ENCODE peak calls at places on chromosomes 2 and 18, in five cellular contexts. P is breast epithelium, C is tibial nerve, W is ovary, K is A549. Y is an unnamed sample. For H3K4me1, the result is how much of the 10 kb centered on the place peaks cover.

GRCh38 chr2:168770796-168771195 is 31.6 kb upstream of the NOSTRIN start:
- DNase-seq in P (no peak), C (no peak), W (no peak), K (no peak), Y (no peak)

GRCh38 chr2:74004212-74005182 is 19.8 kb downstream of the TET3 start:
- DNase-seq in P (no peak), C (no peak), W (no peak), K (no peak), Y (peak)

GRCh38 chr18:74282359-74283254 is 9.2 kb downstream of the CYB5A start:
- DNase-seq in P (no peak), C (no peak), W (no peak), K (no peak), Y (no peak)

GRCh38 chr2:60677376-60677775 is 78.7 kb upstream of the PAPOLG start:
- DNase-seq in P (no peak), C (no peak), W (no peak), K (no peak), Y (no peak)

GRCh38 chr2:114192362-114192761 is 250.1 kb upstream of the DPP10 start:
- DNase-seq in P (no peak), C (no peak), W (no peak), K (no peak), Y (no peak)

GRCh38 chr2:142180820-142181533 is 50.2 kb upstream of the LRP1B start:
- DNase-seq in P (no peak), C (no peak), W (no peak), K (no peak), Y (no peak)

GRCh38 chr2:7384773-7385349 is 467.6 kb downstream of the RNF144A start:
- DNase-seq in P (no peak), C (no peak), W (no peak), K (no peak), Y (no peak)

GRCh38 chr18:2961828-2962227 is 51.1 kb downstream of the LPIN2 start:
- DNase-seq in P (no peak), C (no peak), W (no peak), K (no peak), Y (no peak)

GRCh38 chr2:150832686-150833085 is 345.2 kb upstream of the RND3 start:
- DNase-seq in P (no peak), C (no peak), W (no peak), K (no peak), Y (no peak)

GRCh38 chr2:95374916-95375471 is 27.5 kb upstream of the FAHD2A start:
- DNase-seq in P (no peak), C (no peak), W (no peak), K (no peak), Y (peak)

GRCh38 chr2:43178602-43179542 is 47.5 kb downstream of the ZFP36L2 start:
- DNase-seq in P (peak), C (peak), W (peak), K (peak), Y (peak)

GRCh38 chr18:57959278-57959677 is 84.7 kb upstream of the NEDD4L start:
- DNase-seq in P (peak), C (no peak), W (no peak), K (peak), Y (peak)
- TF ChIP-seq CTCF in P (no peak), C (no peak), W (no peak), K (peak), Y (peak)

DNA sequence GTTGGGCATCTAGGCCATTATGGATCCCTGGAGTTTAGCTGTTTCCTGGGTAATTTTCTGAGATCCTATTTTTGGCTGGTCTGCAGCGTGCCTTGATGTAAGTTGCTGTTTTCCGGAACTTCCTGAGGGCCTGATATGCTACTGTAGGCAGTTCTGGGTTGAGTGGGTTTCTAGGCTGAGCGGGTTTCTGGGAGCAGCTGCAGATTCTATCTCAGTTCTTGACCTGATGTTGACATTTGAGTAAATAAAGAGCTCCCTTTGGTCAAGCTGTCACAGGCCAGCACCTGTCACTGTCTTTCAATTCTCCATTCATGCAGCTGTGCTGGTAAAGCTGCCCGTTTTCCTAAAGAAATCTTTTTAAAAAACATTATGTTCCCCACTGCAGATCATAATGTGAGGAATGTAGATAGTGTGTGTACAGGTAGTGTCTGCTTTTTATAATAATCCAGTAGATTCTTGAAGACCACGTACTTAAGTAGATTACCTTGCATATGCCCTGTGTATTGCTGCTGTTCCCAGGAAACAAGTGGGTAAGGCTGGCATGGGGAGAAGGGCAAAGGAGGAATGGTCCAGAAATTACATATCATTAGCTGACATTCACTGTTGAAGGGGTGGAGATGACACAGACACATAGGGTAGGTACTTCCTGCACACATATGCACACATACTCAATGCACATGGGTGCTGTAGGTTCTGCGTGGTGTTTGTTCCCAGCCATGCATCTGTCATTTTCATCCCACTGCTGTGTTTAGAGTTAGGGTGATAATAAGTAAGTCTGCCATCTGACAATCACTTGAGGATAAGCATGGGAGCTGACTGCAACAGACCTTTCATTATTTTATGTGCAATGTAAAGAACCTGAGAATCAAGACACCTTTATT is 25.9 kb downstream of the CD28 start:
- DNase-seq in P (no peak), C (no peak), W (no peak), K (no peak), Y (no peak)
- H3K4me1 ChIP-seq in P (under half), C (under half), W (under half), K (under half), Y (under half)

GRCh38 chr2:207061181-207061580 is 104.6 kb downstream of the KLF7 start:
- DNase-seq in P (no peak), C (no peak), W (no peak), K (no peak), Y (no peak)

GRCh38 chr2:207054521-207054920 is 111.2 kb downstream of the KLF7 start:
- DNase-seq in P (no peak), C (no peak), W (no peak), K (no peak), Y (no peak)

GRCh38 chr2:207051345-207051959 is 112.1 kb downstream of the CPO start:
- DNase-seq in P (no peak), C (no peak), W (no peak), K (no peak), Y (no peak)

GRCh38 chr2:207055254-207055653 is 110.5 kb downstream of the KLF7 start:
- DNase-seq in P (no peak), C (no peak), W (no peak), K (no peak), Y (no peak)
- H3K27ac ChIP-seq in P (no peak), C (no peak), W (no peak), K (no peak), Y (no peak)

DNA sequence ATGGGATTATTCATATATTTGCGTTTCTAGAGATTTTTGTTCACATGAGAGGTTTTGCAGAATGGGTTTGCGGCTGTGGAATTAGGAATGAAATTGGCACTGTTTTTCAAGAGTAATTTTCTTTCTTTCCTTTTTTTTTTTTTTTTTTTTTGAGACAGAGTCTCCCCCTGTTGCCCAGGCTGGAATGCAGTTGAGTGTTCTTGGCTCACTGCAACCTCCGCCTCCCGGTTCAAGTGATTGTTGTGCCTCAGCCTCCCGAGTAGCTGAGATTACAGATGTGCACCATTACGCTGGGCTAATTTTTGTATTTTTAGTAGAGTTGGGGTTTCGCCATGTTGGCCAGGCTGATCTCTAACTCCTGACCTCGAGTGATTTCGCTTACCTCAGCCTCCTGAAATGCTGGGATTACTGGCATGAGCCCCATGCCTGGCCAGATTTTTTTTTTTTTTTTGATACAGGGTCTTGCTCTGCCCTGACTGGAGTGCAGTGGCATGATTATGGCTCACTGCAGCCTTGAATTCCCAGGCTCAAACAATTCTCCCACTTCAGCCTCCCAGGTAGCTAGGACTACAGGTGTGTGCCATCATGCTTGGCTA is 65.3 kb downstream of the MIB1 start:
- DNase-seq in P (no peak), C (no peak), W (no peak), K (no peak), Y (no peak)
- TF ChIP-seq CTCF in P (no peak), C (no peak), W (no peak), K (no peak), Y (no peak)

GRCh38 chr2:98461650-98462049 is 17.0 kb downstream of the INPP4A start:
- DNase-seq in P (no peak), C (no peak), W (no peak), K (no peak), Y (no peak)

GRCh38 chr2:98459776-98460175 is 15.1 kb downstream of the INPP4A start:
- DNase-seq in P (no peak), C (no peak), W (no peak), K (no peak), Y (no peak)

GRCh38 chr2:98463081-98463481 is 18.4 kb downstream of the INPP4A start:
- DNase-seq in P (no peak), C (no peak), W (no peak), K (no peak), Y (no peak)

GRCh38 chr2:98458667-98459380 is 14.2 kb downstream of the INPP4A start:
- DNase-seq in P (no peak), C (no peak), W (no peak), K (no peak), Y (no peak)

GRCh38 chr2:98460573-98461560 is 16.2 kb downstream of the INPP4A start:
- DNase-seq in P (no peak), C (no peak), W (no peak), K (no peak), Y (no peak)
- H3K4me1 ChIP-seq in P (under half), C (under half), W (under half), K (under half), Y (half or more)

DNA sequence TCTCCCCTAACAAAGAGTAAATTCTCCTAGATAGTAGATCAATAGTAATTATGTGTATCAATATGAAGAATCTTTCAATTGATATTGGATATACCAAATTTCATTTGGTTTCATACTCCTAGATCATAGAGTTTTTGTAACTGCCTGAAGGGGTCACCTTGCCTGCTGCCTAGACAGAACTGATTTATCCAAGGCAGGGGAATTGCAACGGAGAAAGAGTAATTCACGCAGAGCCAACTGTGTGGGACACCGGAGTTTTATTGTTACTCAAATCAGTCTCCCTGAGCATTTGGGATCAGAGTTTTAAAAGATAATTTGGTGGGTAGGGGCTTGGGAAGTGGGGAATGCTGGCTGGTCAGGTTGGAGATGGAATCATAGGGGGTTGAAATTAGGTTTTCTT is 92.2 kb upstream of the SLC8A1 start:
- DNase-seq in P (no peak), C (no peak), W (no peak), K (no peak), Y (no peak)
- H3K27ac ChIP-seq in P (no peak), C (no peak), W (no peak), K (no peak), Y (no peak)

GRCh38 chr2:52956115-52956514 is 811.5 kb upstream of the CHAC2 start:
- DNase-seq in P (no peak), C (no peak), W (no peak), K (no peak), Y (no peak)

GRCh38 chr2:52955079-52955478 is 812.5 kb upstream of the CHAC2 start:
- DNase-seq in P (no peak), C (no peak), W (no peak), K (no peak), Y (no peak)

GRCh38 chr2:52959801-52960200 is 807.8 kb upstream of the CHAC2 start:
- DNase-seq in P (no peak), C (no peak), W (no peak), K (no peak), Y (no peak)

GRCh38 chr2:52960891-52961290 is 806.7 kb upstream of the CHAC2 start:
- DNase-seq in P (no peak), C (no peak), W (no peak), K (no peak), Y (no peak)

DNA sequence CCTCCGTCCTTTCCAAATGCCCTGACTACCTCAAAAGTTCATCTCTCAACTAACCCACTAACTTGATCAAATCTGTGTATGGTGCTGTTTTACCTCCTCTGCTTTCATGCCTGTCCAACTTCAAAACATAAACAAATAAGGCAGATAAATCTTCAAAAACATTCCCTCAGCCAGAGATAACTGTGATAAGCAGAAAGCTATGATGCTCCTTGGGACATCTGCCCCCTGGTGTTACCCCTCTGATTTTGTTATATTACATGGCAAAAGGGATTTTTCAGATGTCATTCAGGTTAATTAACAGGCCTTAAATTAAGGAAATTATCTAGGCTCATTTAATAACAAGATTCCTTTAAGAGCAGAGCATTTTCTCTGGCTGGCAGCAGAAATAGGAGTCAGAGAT is 810.8 kb upstream of the CHAC2 start:
- DNase-seq in P (no peak), C (no peak), W (no peak), K (no peak), Y (no peak)
- TF ChIP-seq CTCF in P (no peak), C (no peak), W (no peak), K (no peak), Y (no peak)

DNA sequence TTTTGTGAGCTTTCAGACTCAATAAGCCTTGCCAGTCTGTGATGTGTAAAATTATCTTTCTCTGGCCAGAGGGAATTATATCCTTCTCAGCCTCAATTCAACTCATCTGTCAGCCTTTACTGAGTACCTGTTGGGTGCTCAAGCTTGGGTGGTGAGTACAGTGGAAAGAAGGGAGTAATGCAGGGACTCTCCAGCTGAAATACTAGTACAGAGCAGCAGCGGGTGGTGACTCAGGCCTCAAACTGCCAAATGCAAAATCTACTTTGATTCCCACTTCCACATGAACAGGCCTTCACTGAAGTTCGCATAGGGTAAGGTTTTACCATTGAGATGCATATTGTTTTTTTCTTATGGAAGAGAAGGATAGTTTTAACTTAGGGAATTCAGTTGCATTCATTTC is 326.8 kb downstream of the LRRTM1 start:
- DNase-seq in P (no peak), C (no peak), W (no peak), K (no peak), Y (no peak)
- H3K4me1 ChIP-seq in P (under half), C (under half), W (under half), K (under half), Y (under half)

DNA sequence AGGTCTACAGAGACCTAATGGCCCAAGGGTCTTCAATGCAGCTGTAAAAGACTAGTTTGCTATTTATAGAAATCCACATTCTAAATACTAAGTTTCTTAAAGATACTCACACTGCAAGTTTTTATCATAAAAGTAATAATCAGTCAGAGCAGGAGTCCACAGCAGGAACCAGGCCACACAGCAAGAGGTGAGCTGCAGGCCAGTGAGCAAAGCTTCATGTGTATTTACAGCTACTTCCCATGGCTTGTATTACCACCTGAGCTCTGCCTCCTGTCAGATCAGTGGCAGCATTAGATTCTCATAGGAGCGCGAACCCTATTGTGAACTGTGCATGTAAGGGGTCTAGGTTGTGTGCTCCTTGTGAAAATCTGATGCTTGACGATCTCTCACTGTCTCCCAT is 6.7 kb upstream of the SCN9A start:
- DNase-seq in P (no peak), C (no peak), W (no peak), K (no peak), Y (no peak)
- H3K27ac ChIP-seq in P (no peak), C (no peak), W (no peak), K (no peak), Y (no peak)

DNA sequence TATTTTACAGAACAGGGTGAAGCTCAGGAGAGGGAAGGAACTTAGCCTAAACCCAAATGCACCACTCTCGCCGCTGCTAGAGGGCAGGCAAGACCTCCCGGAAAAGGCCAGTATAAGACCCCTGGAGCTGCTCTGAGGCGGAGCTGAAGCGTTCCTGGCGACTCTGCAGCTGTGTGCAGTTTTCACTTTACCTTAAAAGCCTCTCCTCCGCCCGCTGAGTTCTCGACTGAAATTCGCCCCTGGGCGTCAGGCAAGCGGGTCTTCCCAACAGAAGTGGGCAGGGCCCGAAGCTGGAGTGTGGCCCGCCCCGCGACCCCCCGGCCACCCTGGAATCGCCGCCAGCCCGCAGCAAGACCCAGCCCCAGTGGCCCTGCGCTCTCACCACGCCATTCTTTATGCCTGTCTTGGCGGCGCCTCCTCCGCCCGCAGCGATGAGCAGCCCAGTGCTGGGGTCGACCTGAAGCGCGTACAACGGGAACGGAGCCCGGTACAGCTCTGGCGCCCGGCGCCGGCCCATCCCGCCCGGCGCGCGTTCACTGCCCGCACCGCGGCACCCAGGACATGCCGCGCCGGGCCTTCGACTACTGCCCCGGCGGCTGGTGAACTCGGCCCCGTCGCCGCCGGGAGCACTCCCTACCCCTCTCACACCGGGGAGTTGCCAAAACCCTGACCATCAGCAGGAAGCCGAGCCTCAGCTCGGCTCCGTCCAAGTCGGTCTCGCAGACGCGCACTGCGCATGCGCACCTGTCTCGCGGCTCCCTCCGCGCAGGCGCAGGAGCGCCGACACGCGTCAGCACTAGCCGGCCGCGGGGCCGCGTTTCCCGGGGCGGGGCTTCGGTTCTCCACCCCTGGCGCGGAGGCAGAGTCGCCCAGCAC is at the start of gene PREB:
- DNase-seq in P (peak), C (peak), W (peak), K (peak), Y (peak)
- TF ChIP-seq CTCF in P (no peak), C (no peak), W (peak), K (no peak), Y (peak)

Y was measured in upper lobe of right lung.